ENCODE peak calls at places on chromosomes 4 and X, in six cellular contexts. V is IMR-90, T is mesenchymal stem cell, X is neuronal stem cell, Y is trophoblast cell, I is H1. L is an unnamed sample.

GRCh38 chrX:24085133-24085532 is 30.4 kb downstream of the EIF2S3 start:
- DNase-seq in Y (no peak), T (no peak), I (no peak), X (no peak), V (no peak), L (no peak)

GRCh38 chrX:135974279-135974856 is 580 bp upstream of the MMGT1 start:
- DNase-seq in Y (peak), I (no peak), T (peak), V (peak), X (peak), L (peak)

GRCh38 chr4:140837742-140838141 is 81.6 kb upstream of the TBC1D9 start:
- DNase-seq in V (no peak), T (no peak), Y (peak), I (no peak), X (no peak), L (no peak)

GRCh38 chr4:8911311-8912088 is 39.9 kb upstream of the HMX1 start:
- DNase-seq in I (no peak), X (no peak), V (no peak), Y (no peak), T (no peak), L (no peak)

GRCh38 chr4:47669946-47670345 is 167.9 kb downstream of the CORIN start:
- DNase-seq in T (no peak), V (peak), Y (no peak), X (no peak), I (no peak), L (no peak)

GRCh38 chr4:88104902-88105610 is 53.4 kb downstream of the ABCG2 start:
- DNase-seq in V (peak), I (no peak), T (peak), X (no peak), Y (no peak), L (no peak)

GRCh38 chr4:8834681-8835220 is 36.9 kb downstream of the HMX1 start:
- DNase-seq in V (no peak), Y (no peak), I (no peak), T (no peak), X (no peak), L (no peak)

GRCh38 chr4:32847466-32847865 is 2127.3 kb downstream of the PCDH7 start:
- DNase-seq in X (peak), T (peak), V (no peak), Y (no peak), I (no peak), L (no peak)

GRCh38 chr4:119300388-119301131 is 21.4 kb downstream of the FABP2 start:
- DNase-seq in I (peak), V (peak), T (peak), X (peak), Y (peak), L (peak)

GRCh38 chr4:169202143-169202699 is 68.5 kb downstream of the SH3RF1 start:
- DNase-seq in T (no peak), I (no peak), Y (no peak), V (no peak), X (no peak), L (no peak)

GRCh38 chr4:118814054-118814453 is 21.9 kb downstream of the SEC24D start:
- DNase-seq in Y (no peak), V (no peak), X (no peak), T (no peak), I (no peak), L (no peak)

GRCh38 chr4:39341075-39341725 is 25.0 kb downstream of the RFC1 start:
- DNase-seq in X (no peak), I (no peak), T (no peak), V (no peak), Y (no peak), L (no peak)

GRCh38 chrX:120690344-120690743 is 60.5 kb upstream of the C1GALT1C1 start:
- DNase-seq in X (no peak), T (no peak), Y (no peak), I (no peak), V (no peak), L (no peak)

GRCh38 chr4:56080384-56080783 is 131.6 kb downstream of the CEP135 start:
- DNase-seq in V (no peak), I (no peak), T (peak), Y (no peak), X (no peak), L (no peak)

GRCh38 chr4:186701788-186702187 is 21.9 kb downstream of the FAT1 start:
- DNase-seq in T (no peak), V (no peak), I (no peak), X (no peak), Y (no peak), L (no peak)

GRCh38 chr4:147362868-147363440 is 117.9 kb upstream of the EDNRA start:
- DNase-seq in V (peak), X (no peak), T (peak), I (no peak), Y (no peak), L (no peak)

GRCh38 chrX:46268429-46268828 is 276.8 kb downstream of the ZNF674 start:
- DNase-seq in X (no peak), Y (no peak), I (no peak), V (no peak), T (no peak), L (no peak)

GRCh38 chrX:2751291-2751690 is 549 bp upstream of the XG start:
- DNase-seq in X (no peak), I (no peak), T (no peak), Y (no peak), V (peak), L (no peak)

GRCh38 chr4:46329118-46329976 is 60.6 kb downstream of the GABRA2 start:
- DNase-seq in T (peak), I (peak), V (peak), X (peak), Y (peak), L (peak)

GRCh38 chrX:30668581-30668980 is 15.4 kb downstream of the GK start:
- DNase-seq in V (no peak), I (no peak), T (no peak), X (no peak), Y (no peak), L (no peak)

GRCh38 chr4:13940921-13941320 is 313.4 kb upstream of the BOD1L1 start:
- DNase-seq in V (no peak), T (no peak), I (no peak), X (no peak), Y (no peak), L (no peak)

GRCh38 chr4:7823416-7823824 is 116.2 kb downstream of the AFAP1 start:
- DNase-seq in X (no peak), T (no peak), Y (no peak), V (no peak), I (no peak), L (no peak)

GRCh38 chr4:56186808-56187523 is 200.3 kb downstream of the AASDH start:
- DNase-seq in Y (no peak), X (no peak), V (no peak), I (no peak), T (no peak), L (peak)

GRCh38 chr4:37471971-37472370 is 214.2 kb downstream of the RELL1 start:
- DNase-seq in I (no peak), X (no peak), Y (peak), V (no peak), T (no peak), L (peak)

GRCh38 chr4:138192113-138192512 is 50.0 kb downstream of the SLC7A11 start:
- DNase-seq in T (peak), Y (peak), I (no peak), X (no peak), V (peak), L (peak)

GRCh38 chr4:530017-530781 is 31.2 kb downstream of the PIGG start:
- DNase-seq in X (no peak), I (no peak), V (no peak), Y (no peak), T (no peak), L (no peak)

GRCh38 chr4:139988863-139989765 is 164.9 kb downstream of the MAML3 start:
- DNase-seq in Y (peak), T (peak), X (no peak), I (no peak), V (peak), L (peak)

GRCh38 chr4:3530051-3530450 is 2.2 kb downstream of the LRPAP1 start:
- DNase-seq in V (no peak), X (no peak), Y (no peak), I (no peak), T (no peak), L (no peak)

GRCh38 chr4:81003549-81004240 is 26.8 kb upstream of the BMP3 start:
- DNase-seq in X (no peak), Y (no peak), T (no peak), V (no peak), I (no peak), L (peak)

GRCh38 chrX:22135994-22136684 is 104.0 kb downstream of the PHEX start:
- DNase-seq in V (peak), T (peak), X (peak), I (no peak), Y (peak), L (peak)

GRCh38 chr4:48967101-48967500 is 19.0 kb upstream of the CWH43 start:
- DNase-seq in X (no peak), T (no peak), Y (no peak), V (peak), I (no peak), L (no peak)

GRCh38 chr4:13626492-13627184 is 887 bp downstream of the BOD1L1 start:
- DNase-seq in T (peak), Y (no peak), I (no peak), V (no peak), X (no peak), L (no peak)

GRCh38 chr4:106273831-106274230 is 42.2 kb downstream of the TBCK start:
- DNase-seq in Y (peak), X (no peak), I (no peak), V (peak), T (peak), L (peak)

GRCh38 chr4:80263541-80264351 is 2.7 kb upstream of the FGF5 start:
- DNase-seq in I (no peak), X (no peak), V (no peak), T (peak), Y (no peak), L (peak)

GRCh38 chr4:139728840-139729239 is 63.2 kb downstream of the MGST2 start:
- DNase-seq in Y (no peak), V (no peak), I (no peak), T (no peak), X (no peak), L (no peak)

GRCh38 chr4:143337600-143338287 is 1.1 kb downstream of the GAB1 start:
- DNase-seq in Y (peak), V (peak), X (no peak), T (peak), I (no peak), L (peak)

GRCh38 chr4:146153964-146154536 is 21.5 kb upstream of the LSM6 start:
- DNase-seq in I (no peak), X (no peak), Y (no peak), T (no peak), V (no peak), L (no peak)

DNA sequence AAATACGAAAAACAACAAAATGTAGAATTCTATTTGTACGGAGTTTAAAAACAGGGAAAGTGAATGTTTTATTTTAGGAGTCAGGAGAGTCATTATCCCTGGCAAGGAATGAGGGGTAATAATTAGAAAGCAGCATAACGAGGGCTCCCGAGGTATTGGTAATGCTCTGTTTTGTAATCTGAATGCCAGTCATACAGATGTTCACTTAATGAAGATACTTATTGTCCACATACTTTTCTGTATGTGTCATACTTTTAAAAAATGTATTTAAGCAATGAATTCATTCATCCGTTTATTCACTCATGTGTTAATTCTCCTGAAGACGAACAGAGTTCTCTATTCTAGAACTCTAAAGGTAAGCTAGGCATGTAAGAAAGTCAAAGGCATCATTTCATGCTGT is 87.8 kb upstream of the BMP2K start:
- DNase-seq in Y (peak), X (no peak), T (no peak), V (no peak), I (no peak), L (no peak)
- H2BK120ac ChIP-seq in Y (no peak), X (no peak), T (no peak), V (no peak), I (no peak), L (no peak)

DNA sequence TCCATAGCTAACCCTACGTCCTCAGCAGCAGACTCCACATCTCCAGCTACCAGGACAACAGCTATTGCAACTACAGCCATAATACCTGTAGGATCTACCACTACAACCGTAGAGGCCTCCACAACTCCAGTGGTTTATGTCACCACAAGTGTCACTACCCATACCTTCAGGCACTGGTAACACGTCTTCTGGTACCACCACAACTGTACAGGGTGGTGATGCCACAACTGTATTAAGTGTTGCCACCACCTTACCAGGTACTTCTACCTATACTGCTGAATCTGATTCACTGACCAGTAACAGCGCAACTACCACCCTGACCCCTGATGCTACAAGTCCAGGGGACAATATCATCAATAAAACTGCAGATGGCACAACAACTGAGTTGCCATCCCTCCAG is 34.6 kb upstream of the CABS1 start:
- DNase-seq in Y (no peak), T (no peak), V (no peak), X (no peak), I (no peak), L (no peak)
- H3K4me3 ChIP-seq in Y (no peak), T (no peak), V (no peak), X (no peak), I (no peak), L (no peak)

GRCh38 chr4:188031751-188032150 is 36.2 kb downstream of the ZFP42 start:
- DNase-seq in T (no peak), X (no peak), V (no peak), Y (no peak), I (no peak), L (peak)
- H2BK120ac ChIP-seq in T (no peak), X (no peak), V (no peak), Y (no peak), I (peak), L (no peak)

GRCh38 chrX:132406106-132406505 is 82.7 kb downstream of the MBNL3 start:
- DNase-seq in Y (no peak), I (no peak), X (no peak), T (no peak), V (no peak), L (no peak)
- H3K4me3 ChIP-seq in Y (no peak), I (no peak), X (no peak), T (no peak), V (no peak), L (no peak)

DNA sequence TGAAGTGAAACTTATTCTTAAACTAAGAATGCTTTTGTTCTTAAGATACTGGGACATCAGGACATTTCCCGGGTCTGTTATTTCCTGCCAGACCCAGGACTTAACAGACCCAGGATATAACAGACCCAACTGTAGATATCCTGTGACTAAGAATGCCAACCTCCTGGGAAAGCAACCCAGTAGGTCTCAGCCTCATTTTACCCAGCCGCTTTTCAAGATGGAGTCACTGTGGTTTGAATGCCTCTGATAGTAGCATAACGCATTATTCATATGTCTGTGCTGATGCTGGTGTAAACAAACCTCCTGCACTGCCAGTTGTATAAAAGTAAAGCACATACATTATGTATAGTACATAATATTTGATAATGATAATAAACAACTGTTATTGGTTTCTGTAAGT is 185.8 kb upstream of the GPRIN3 start:
- DNase-seq in Y (no peak), I (no peak), V (no peak), X (no peak), T (no peak), L (no peak)
- H2BK120ac ChIP-seq in Y (no peak), I (no peak), V (peak), X (no peak), T (peak), L (no peak)

DNA sequence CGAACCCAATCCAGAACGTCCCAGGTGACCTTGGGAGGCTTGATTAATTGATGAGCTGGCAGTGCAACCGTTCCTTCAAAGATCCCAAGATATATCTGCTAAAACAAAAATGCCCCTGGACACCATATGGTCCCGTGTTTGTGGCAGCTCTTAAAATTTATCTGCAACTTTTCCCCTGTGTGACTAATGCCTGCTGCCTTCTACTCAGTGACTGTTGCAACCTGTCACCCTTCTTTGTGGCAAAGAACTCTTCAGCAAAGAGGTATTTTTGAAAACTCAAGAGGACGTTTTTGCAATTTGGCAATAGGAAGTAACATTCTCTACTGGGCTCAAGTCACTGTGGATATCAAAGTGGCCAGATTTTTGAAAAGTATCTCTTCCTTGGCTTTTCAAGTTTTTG is 75.8 kb upstream of the SOD3 start:
- DNase-seq in X (no peak), I (no peak), Y (no peak), T (no peak), V (no peak), L (no peak)
- H3K4me3 ChIP-seq in X (no peak), I (no peak), Y (no peak), T (no peak), V (no peak), L (no peak)

DNA sequence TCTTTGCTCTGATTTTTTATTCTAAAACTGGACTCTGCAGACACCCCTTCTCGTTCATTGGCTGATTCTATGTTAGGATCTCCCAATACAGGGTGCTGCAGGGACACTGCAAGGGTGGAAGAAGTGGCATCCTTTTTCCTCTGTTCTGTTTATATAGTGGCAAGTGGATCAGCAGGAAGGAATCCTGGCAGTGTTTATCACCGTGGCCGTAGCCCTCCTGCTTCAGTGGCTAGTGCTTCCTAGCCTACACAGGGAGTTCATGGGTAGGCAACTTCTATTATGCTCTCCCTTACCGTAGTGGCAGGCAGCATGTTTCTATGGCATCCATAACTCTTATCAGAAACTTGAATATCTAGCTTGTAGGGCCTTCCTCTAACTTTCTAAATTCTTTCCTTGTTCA is 6.4 kb upstream of the AP1AR start:
- DNase-seq in X (no peak), I (no peak), V (peak), Y (no peak), T (peak), L (no peak)
- H2BK120ac ChIP-seq in X (no peak), I (no peak), V (no peak), Y (no peak), T (no peak), L (no peak)